ENCODE peak calls at places on chromosome 20, in six cellular contexts. M, R, I, J, B and Z are unnamed samples.

GRCh38 chr20:37336369-37337207 is 9.4 kb upstream of the SRC start:
- DNase-seq in M (peak), R (peak), I (peak), J (peak), B (peak), Z (peak)

GRCh38 chr20:32476684-32477593 is 108.2 kb downstream of the NOL4L start:
- DNase-seq in M (no peak), R (no peak), I (no peak), J (no peak), B (no peak), Z (no peak)

GRCh38 chr20:11694467-11694866 is 223.2 kb upstream of the BTBD3 start:
- DNase-seq in M (no peak), R (no peak), I (no peak), J (no peak), B (no peak), Z (no peak)

GRCh38 chr20:5657190-5657872 is 92.9 kb upstream of the SHLD1 start:
- DNase-seq in M (peak), R (peak), I (peak), J (peak), B (peak), Z (peak)

GRCh38 chr20:20366896-20367680 is 816 bp upstream of the INSM1 start:
- DNase-seq in M (no peak), R (peak), I (no peak), J (peak), B (no peak), Z (no peak)

GRCh38 chr20:19943021-19943659 is 74.0 kb upstream of the NAA20 start:
- DNase-seq in M (no peak), R (no peak), I (no peak), J (no peak), B (no peak), Z (peak)

GRCh38 chr20:35145141-35145564 is 2.0 kb downstream of the EDEM2 start:
- DNase-seq in M (peak), R (peak), I (no peak), J (no peak), B (peak), Z (peak)

GRCh38 chr20:58775371-58775770 is 75.3 kb downstream of the GNAS-AS1 start:
- DNase-seq in M (no peak), R (no peak), I (no peak), J (no peak), B (no peak), Z (no peak)

GRCh38 chr20:29873946-29874345 is 1383.5 kb upstream of the DEFB115 start:
- DNase-seq in M (peak), R (peak), I (no peak), J (no peak), B (peak), Z (no peak)

GRCh38 chr20:44641305-44641704 is 10.2 kb downstream of the ADA start:
- DNase-seq in M (no peak), R (no peak), I (no peak), J (no peak), B (no peak), Z (no peak)

GRCh38 chr20:25310921-25311728 is 63.2 kb downstream of the PYGB start:
- DNase-seq in M (peak), R (peak), I (no peak), J (peak), B (peak), Z (no peak)

GRCh38 chr20:63041776-63042175 is 35.0 kb upstream of the BHLHE23 start:
- DNase-seq in M (no peak), R (no peak), I (no peak), J (no peak), B (no peak), Z (no peak)

GRCh38 chr20:1377984-1378742 is 14.7 kb downstream of the FKBP1A start:
- DNase-seq in M (peak), R (peak), I (no peak), J (no peak), B (peak), Z (peak)

GRCh38 chr20:9075264-9076095 is 6.6 kb downstream of the PLCB4 start:
- DNase-seq in M (no peak), R (no peak), I (no peak), J (no peak), B (no peak), Z (no peak)

GRCh38 chr20:24066075-24066700 is 77.6 kb upstream of the GGTLC1 start:
- DNase-seq in M (no peak), R (no peak), I (no peak), J (no peak), B (no peak), Z (no peak)

GRCh38 chr20:36601546-36601945 is 4.0 kb upstream of the RAB5IF start:
- DNase-seq in M (no peak), R (no peak), I (no peak), J (no peak), B (no peak), Z (no peak)

GRCh38 chr20:33178726-33179125 is 10.8 kb downstream of the BPIFA2 start:
- DNase-seq in M (no peak), R (no peak), I (no peak), J (no peak), B (no peak), Z (peak)

GRCh38 chr20:12575352-12576095 is 433.2 kb upstream of the SPTLC3 start:
- DNase-seq in M (peak), R (no peak), I (peak), J (peak), B (no peak), Z (peak)

GRCh38 chr20:63536241-63536977 is 767 bp downstream of the PTK6 start:
- DNase-seq in M (peak), R (peak), I (no peak), J (peak), B (peak), Z (peak)

GRCh38 chr20:37556538-37556937 is 28.9 kb upstream of the BLCAP start:
- DNase-seq in M (no peak), R (no peak), I (no peak), J (peak), B (no peak), Z (no peak)